ENCODE peak calls at places on chromosomes 6 and 20, in five cellular contexts. H, S, F, W and T are unnamed samples.
A peak's percentile ranks its signal among the peaks of the same experiment; 100 is the strongest.

GRCh38 chr6:168968228-168968627 is 285.4 kb downstream of the THBS2 start:
- DNase-seq in S (peak; percentile 81), W (no peak), F (peak; percentile 53), H (peak; percentile 7), T (peak; percentile 62)

GRCh38 chr6:106731144-106731842 is 101.9 kb downstream of the QRSL1 start:
- DNase-seq in F (no peak), W (no peak), S (no peak), H (no peak), T (peak; percentile 83)

GRCh38 chr6:42433409-42433808 is 18.3 kb downstream of the TRERF1 start:
- DNase-seq in F (no peak), W (no peak), H (no peak), S (no peak), T (no peak)

GRCh38 chr20:24135786-24136185 is 147.2 kb upstream of the GGTLC1 start:
- DNase-seq in S (no peak), F (no peak), W (no peak), H (no peak), T (no peak)

GRCh38 chr6:4055420-4056041 is 23.4 kb downstream of the FAM217A start:
- DNase-seq in W (no peak), S (peak; percentile 70), H (no peak), F (peak; percentile 89), T (no peak)

GRCh38 chr6:165218816-165219215 is 90.6 kb downstream of the C6orf118 start:
- DNase-seq in S (peak; percentile 4), W (no peak), F (no peak), H (no peak), T (no peak)

GRCh38 chr6:113969888-113970807 is 800 bp downstream of the HDAC2 start:
- DNase-seq in W (no peak), H (peak; percentile 80), F (peak; percentile 35), S (peak; percentile 67), T (peak; percentile 76)

GRCh38 chr20:62122659-62123449 is 579 bp downstream of the LSM14B start:
- DNase-seq in S (peak; percentile 57), H (peak; percentile 61), F (no peak), W (no peak), T (peak; percentile 74)

GRCh38 chr6:35486005-35486925 is 10.6 kb downstream of the TEAD3 start:
- DNase-seq in S (no peak), H (peak; percentile 65), W (no peak), F (no peak), T (peak; percentile 94)

GRCh38 chr20:36063916-36064660 is 90.5 kb upstream of the EPB41L1 start:
- DNase-seq in W (no peak), S (no peak), H (no peak), F (no peak), T (no peak)

GRCh38 chr20:61436268-61436667 is 184.2 kb downstream of the CDH4 start:
- DNase-seq in H (no peak), F (peak; percentile 61), W (no peak), S (peak; percentile 92), T (no peak)

GRCh38 chr20:35883778-35884540 is 70.3 kb downstream of the SCAND1 start:
- DNase-seq in S (peak; percentile 88), W (peak; percentile 56), F (peak; percentile 100), H (peak; percentile 76), T (peak; percentile 62)

GRCh38 chr6:111874030-111874425 is 776 bp upstream of the FYN start:
- DNase-seq in F (peak; percentile 20), S (peak; percentile 14), W (no peak), H (no peak), T (peak; percentile 34)

GRCh38 chr6:32969685-32970412 is 1.5 kb downstream of the BRD2 start:
- DNase-seq in H (peak; percentile 92), W (peak; percentile 41), F (peak; percentile 97), S (peak; percentile 97), T (peak; percentile 81)

GRCh38 chr6:35669441-35669776 is 19.3 kb downstream of the FKBP5 start:
- DNase-seq in S (peak; percentile 42), H (no peak), W (no peak), F (peak; percentile 64), T (no peak)

GRCh38 chr6:80338201-80338836 is 231.8 kb downstream of the BCKDHB start:
- DNase-seq in F (peak; percentile 54), S (peak; percentile 65), H (peak; percentile 90), W (no peak), T (peak; percentile 71)

GRCh38 chr20:5531318-5532081 is 214.7 kb upstream of the PROKR2 start:
- DNase-seq in H (no peak), W (no peak), F (peak; percentile 35), S (no peak), T (no peak)

GRCh38 chr6:147677647-147678046 is 169.2 kb downstream of the SAMD5 start:
- DNase-seq in W (no peak), H (no peak), F (no peak), S (peak; percentile 91), T (no peak)

GRCh38 chr20:3818155-3819151 is 1.9 kb upstream of the AP5S1 start:
- DNase-seq in W (no peak), F (peak; percentile 87), S (peak; percentile 73), H (peak; percentile 81), T (peak; percentile 88)

DNA sequence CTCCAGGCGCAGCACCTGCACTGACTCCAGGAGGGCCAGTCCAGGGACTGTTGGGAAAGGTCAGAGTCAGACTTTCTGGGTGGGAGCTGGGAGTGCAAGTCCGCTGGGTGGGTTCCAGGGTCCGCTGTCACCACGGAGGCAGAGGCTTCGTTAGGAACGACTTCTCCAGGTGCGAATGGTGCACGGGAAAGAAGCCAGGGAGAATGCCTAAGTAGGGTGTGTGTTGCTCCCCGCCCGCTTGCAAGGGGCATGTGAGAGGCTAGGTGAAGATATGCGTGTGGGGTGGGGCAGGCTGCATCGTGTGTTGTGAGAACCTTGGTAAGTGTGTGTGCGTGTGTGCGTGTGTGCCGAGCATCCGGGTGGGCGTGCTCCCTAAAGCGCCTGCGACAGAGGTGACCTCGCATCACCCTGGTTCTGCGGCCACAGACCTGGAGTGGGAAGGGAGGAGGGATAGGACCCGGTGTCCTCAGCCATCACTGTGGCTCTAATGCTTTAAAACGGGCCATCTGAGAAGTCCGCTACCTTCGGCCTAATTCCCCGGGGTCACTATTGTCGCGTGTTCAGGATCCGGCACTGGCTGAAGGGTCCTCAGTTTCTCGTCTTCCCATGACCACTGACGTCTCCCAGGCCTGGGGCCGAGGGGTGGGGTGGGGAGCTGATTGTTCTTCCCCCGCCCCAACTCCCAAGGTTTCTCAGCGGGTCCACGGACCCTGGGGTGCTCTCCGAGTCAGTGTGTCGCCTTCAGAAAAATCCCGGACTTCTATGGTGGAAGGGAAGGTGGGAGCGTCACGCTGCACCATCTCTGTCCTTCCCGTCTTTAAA is 6.1 kb downstream of the SLC32A1 start:
- DNase-seq in F (no peak), W (no peak), S (no peak), H (no peak), T (peak; percentile 23)
- H3K4me3 ChIP-seq in F (no peak overlapping the region), W (peak overlapping the region; percentile 28), S (peak overlapping the region; percentile 36), H (peak overlapping the region; percentile 34), T (no peak overlapping the region)

GRCh38 chr6:137473651-137474050 is 20.5 kb downstream of the OLIG3 start:
- DNase-seq in S (no peak), H (peak; percentile 68), W (no peak), F (no peak), T (no peak)

GRCh38 chr6:137471497-137471896 is 22.7 kb downstream of the OLIG3 start:
- DNase-seq in S (no peak), W (no peak), H (no peak), F (no peak), T (no peak)

GRCh38 chr6:137471951-137472350 is 22.2 kb downstream of the OLIG3 start:
- DNase-seq in F (no peak), S (no peak), W (no peak), H (no peak), T (no peak)

GRCh38 chr6:137472738-137473137 is 21.5 kb downstream of the OLIG3 start:
- DNase-seq in F (no peak), H (no peak), S (no peak), W (no peak), T (no peak)

DNA sequence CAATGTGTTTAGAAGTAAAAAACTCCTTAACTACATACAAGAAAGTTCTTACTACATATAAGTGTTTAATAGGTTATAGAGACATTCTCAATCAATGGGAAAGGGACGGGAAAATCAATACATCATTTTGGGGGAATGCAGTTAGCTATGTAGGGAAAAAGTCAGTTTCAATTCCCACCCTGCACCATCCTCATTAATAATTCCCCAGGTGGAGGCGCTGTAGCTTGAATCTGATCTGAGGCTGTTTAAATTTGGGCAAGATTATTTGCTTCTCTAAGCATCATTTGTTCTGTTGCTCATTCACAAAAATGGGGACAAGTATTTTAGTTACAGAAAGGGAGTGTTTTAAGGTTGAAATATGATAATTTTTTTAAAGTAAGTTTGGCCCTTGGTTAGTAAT is 19.1 kb downstream of the OLIG3 start:
- DNase-seq in S (no peak), H (no peak), F (no peak), W (no peak), T (no peak)
- TF ChIP-seq CTCF in S (peak; percentile 35), H (peak; percentile 55), F (no peak), W (no peak), T (no peak)

DNA sequence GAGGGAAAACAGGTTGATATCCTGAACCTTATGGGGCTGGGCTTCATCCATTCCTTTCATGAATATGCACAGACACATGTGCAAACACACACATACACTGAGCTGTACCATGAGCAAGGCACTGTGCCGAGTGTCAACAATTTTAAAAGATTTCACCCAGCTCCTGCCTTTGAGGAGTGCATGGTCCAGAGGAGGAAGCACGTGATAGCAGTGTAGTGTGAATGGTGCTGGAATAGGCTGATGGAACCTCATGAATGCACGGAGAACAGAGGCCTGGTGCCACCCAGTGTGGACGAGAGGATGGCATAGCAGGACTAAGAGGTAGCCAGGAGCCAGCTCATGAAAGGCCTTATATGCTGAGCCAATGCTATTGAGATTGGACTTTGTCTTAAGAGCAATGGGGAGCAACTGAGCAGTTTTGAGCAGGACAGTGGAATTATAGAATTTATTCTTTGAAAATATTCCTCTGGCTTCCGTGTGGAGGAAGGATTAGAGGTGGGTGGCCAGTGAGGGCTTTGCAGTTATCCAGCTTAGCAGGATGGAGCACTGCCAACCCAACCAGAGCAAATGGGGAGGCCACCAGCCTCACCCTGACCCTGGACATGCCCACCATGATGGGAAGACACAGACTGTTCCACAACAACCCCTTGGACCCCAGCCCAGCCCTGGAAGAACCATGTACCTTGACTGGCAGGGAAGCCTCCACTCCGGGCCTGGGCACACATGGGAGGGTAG is 84.4 kb downstream of the UNC5CL start:
- DNase-seq in H (no peak), F (no peak), W (no peak), S (no peak), T (no peak)
- H3K4me1 ChIP-seq in H (peaks cover 12% of the 10 kb centered on the region), F (peaks cover 13% of the 10 kb centered on the region), W (no peaks in the 10 kb centered on the region), S (peaks cover 6% of the 10 kb centered on the region), T (no peaks in the 10 kb centered on the region)

GRCh38 chr6:28920281-28920680 is 3.5 kb downstream of the TRIM27 start:
- DNase-seq in W (no peak), H (no peak), S (no peak), F (no peak), T (no peak)
- H3K4me3 ChIP-seq in W (no peak overlapping the region), H (no peak overlapping the region), S (no peak overlapping the region), F (no peak overlapping the region), T (no peak overlapping the region)

GRCh38 chr6:118344014-118344670 is 204.0 kb upstream of the PLN start:
- DNase-seq in W (no peak), F (peak; percentile 42), S (no peak), H (no peak), T (no peak)
- TF ChIP-seq CTCF in W (no peak), F (no peak), S (no peak), H (no peak), T (no peak)

DNA sequence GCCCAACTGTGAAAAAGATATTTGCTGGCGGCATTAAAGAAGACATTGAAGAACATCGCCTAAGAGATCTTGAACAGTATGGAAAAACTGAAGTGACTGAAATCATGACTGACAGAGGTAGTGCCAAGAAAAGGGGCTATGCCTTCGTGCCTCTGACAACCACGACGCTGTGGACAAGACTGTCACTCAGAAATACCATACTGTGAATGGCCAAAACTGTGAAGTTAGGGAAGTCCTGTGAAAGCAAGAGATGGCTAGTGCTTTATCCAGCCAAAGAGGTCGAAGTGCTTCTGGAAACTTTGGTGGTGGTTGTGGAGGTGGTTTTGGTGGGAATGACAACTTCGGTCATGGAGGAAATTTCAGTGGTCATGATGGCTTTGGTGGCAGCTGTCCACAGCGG is 7.5 kb downstream of the SFT2D1 start:
- DNase-seq in W (no peak), H (no peak), S (no peak), F (no peak), T (no peak)
- H3K4me1 ChIP-seq in W (no peaks in the 10 kb centered on the region), H (peaks cover 15% of the 10 kb centered on the region), S (no peaks in the 10 kb centered on the region), F (peaks cover 11% of the 10 kb centered on the region), T (peaks cover 32% of the 10 kb centered on the region)